ENCODE peak calls at places on chromosomes 5 and 9, in nine cellular contexts. T, B, R, J, C, F, G, P and U are unnamed samples.

GRCh38 chr5:31688515-31689092 is 49.7 kb downstream of the PDZD2 start:
- DNase-seq in T (no peak), B (no peak), R (no peak), J (no peak), C (no peak), F (no peak), G (no peak), P (no peak), U (no peak)

GRCh38 chr5:141359790-141360426 is at the start of gene PCDHGB2:
- DNase-seq in T (no peak), B (no peak), R (no peak), J (no peak), C (no peak), F (no peak), G (peak; percentile 65), P (peak; percentile 88), U (no peak)

GRCh38 chr5:16005210-16005609 is 174.4 kb downstream of the MARCHF11 start:
- DNase-seq in T (no peak), B (no peak), R (no peak), J (no peak), C (no peak), F (no peak), G (no peak), P (no peak), U (no peak)

GRCh38 chr9:94717656-94718225 is 8.8 kb upstream of the AOPEP start:
- DNase-seq in T (no peak), B (no peak), R (no peak), J (no peak), C (no peak), F (no peak), G (no peak), P (no peak), U (no peak)

GRCh38 chr9:16461231-16461840 is 409.1 kb downstream of the BNC2 start:
- DNase-seq in T (no peak), B (no peak), R (no peak), J (no peak), C (no peak), F (no peak), G (no peak), P (peak; percentile 84), U (no peak)

GRCh38 chr5:39224196-39224754 is 4.9 kb upstream of the FYB1 start:
- DNase-seq in T (peak; percentile 66), B (no peak), R (no peak), J (peak; percentile 75), C (peak; percentile 63), F (no peak), G (peak; percentile 12), P (peak; percentile 15), U (no peak)

GRCh38 chr9:89919171-89919681 is 314.4 kb downstream of the GADD45G start:
- DNase-seq in T (peak; percentile 67), B (peak; percentile 7), R (no peak), J (no peak), C (peak; percentile 42), F (no peak), G (no peak), P (peak; percentile 82), U (no peak)

GRCh38 chr5:132136906-132137305 is 63.3 kb downstream of the CSF2 start:
- DNase-seq in T (no peak), B (no peak), R (no peak), J (no peak), C (no peak), F (peak; percentile 30), G (peak; percentile 96), P (no peak), U (no peak)

GRCh38 chr5:176359658-176360057 is 1.9 kb downstream of the KIAA1191 start:
- DNase-seq in T (no peak), B (no peak), R (no peak), J (no peak), C (no peak), F (no peak), G (peak; percentile 62), P (no peak), U (no peak)

GRCh38 chr5:170418736-170419135 is 29.6 kb upstream of the KCNMB1 start:
- DNase-seq in T (no peak), B (no peak), R (no peak), J (no peak), C (no peak), F (no peak), G (no peak), P (no peak), U (no peak)

GRCh38 chr9:75903785-75904360 is 13.4 kb downstream of the PCSK5 start:
- DNase-seq in T (no peak), B (no peak), R (no peak), J (no peak), C (no peak), F (no peak), G (no peak), P (no peak), U (no peak)

GRCh38 chr5:124043456-124043855 is 531.5 kb downstream of the CSNK1G3 start:
- DNase-seq in T (no peak), B (no peak), R (no peak), J (no peak), C (no peak), F (no peak), G (no peak), P (peak; percentile 50), U (no peak)

GRCh38 chr5:108842260-108842659 is 94.6 kb downstream of the FER start:
- DNase-seq in T (no peak), B (no peak), R (no peak), J (no peak), C (no peak), F (no peak), G (no peak), P (no peak), U (no peak)

GRCh38 chr5:172179032-172179989 is 8.7 kb downstream of the STK10 start:
- DNase-seq in T (peak; percentile 34), B (peak; percentile 34), R (no peak), J (no peak), C (no peak), F (no peak), G (no peak), P (peak; percentile 38), U (no peak)

GRCh38 chr9:134433909-134434895 is 107.9 kb downstream of the RXRA start:
- DNase-seq in T (no peak), B (no peak), R (no peak), J (no peak), C (no peak), F (no peak), G (no peak), P (no peak), U (no peak)

DNA sequence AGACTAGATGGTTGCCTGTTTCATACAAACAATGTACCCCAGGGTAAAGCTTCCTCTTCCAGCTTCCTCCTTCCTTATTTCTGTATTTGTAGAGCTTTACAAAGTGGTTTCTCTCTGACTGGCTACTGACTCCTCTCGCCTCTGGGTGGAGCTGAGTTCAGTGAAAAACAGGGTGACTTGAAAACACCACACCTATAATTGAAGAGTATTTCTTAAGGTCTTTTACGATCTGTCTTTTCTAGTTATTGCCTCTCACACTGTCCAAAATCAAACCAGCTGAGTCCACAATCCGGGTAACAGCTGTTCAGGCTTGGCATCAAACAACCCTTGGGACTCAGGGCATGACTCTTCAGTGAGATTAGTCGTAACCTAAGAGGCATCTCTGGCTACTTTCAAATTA is 200.4 kb downstream of the ARRDC3 start:
- DNase-seq in T (peak; percentile 68), B (no peak), R (no peak), J (no peak), C (no peak), F (no peak), G (peak; percentile 23), P (peak; percentile 52), U (no peak)
- TF ChIP-seq CTCF in T (no peak), B (no peak), R (no peak), J (no peak), C (no peak), F (peak; percentile 4), G (peak; percentile 23), P (no peak), U (no peak)

DNA sequence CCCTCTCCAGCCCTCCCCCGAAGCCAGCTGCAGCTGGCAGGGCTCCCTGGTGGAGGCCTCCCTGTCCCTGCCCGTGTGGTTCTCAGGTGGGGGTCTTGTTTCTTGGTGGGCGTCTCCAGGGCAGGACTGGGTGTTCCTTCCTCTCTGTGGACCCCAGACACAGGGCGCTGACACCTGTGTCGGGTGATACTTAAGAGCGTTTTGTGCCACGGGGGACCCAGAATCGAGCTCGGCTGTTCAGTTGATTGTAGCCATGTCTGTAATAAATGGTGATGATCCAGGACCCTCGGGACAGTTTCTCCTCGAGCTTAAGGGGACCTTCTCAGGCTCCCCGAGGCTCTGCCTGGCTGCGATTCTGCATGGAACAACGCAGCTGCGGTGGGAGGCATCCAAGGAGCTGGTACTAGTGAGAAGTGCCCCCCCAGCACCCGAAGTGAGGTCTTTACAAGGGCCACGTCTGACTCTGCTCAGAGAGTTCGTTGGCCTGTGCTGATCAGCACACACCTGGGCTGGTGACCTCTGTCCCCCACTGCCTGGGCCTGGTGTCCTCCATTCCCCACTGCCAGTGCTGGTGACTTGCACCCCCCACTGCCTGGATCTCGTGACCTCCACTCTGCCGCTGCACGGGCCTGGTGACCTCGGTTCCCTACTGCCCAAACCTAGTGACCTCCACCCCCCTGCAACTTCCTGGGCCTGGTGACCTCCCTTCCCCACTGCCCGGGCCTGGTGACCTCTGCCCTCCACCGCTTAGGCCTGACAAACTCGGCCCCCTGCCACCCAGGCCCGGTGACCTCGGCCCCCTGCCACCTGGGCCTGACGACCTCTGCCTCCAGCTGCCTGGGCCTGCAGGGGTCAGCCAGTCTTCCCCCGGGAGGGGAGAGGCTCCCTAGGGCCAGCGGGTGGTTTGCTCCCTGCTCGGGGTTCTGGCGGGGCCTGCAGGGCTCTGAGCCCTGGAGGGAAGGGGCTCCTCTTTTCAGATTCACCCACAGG is 36.0 kb downstream of the NDUFS6 start:
- DNase-seq in T (no peak), B (no peak), R (no peak), J (peak; percentile 71), C (no peak), F (no peak), G (no peak), P (no peak), U (no peak)
- H3K27me3 ChIP-seq in T (no peaks in the 10 kb centered on the region), B (peaks cover 9% of the 10 kb centered on the region), R (peaks cover 87% of the 10 kb centered on the region), J (peaks cover 6% of the 10 kb centered on the region), C (no peaks in the 10 kb centered on the region), F (peaks cover 62% of the 10 kb centered on the region), G (peaks cover 13% of the 10 kb centered on the region), P (no peaks in the 10 kb centered on the region), U (no peaks in the 10 kb centered on the region)

GRCh38 chr9:77649109-77649812 is 1.1 kb upstream of the GNA14 start:
- DNase-seq in T (no peak), B (no peak), R (no peak), J (no peak), C (no peak), F (no peak), G (peak; percentile 50), P (peak; percentile 50), U (no peak)
- H3K27ac ChIP-seq in T (peak overlapping the region; percentile 60), B (no peak overlapping the region), R (peak overlapping the region; percentile 80), J (peak overlapping the region; percentile 33), C (no peak overlapping the region), F (no peak overlapping the region), G (no peak overlapping the region), P (no peak overlapping the region), U (no peak overlapping the region)

DNA sequence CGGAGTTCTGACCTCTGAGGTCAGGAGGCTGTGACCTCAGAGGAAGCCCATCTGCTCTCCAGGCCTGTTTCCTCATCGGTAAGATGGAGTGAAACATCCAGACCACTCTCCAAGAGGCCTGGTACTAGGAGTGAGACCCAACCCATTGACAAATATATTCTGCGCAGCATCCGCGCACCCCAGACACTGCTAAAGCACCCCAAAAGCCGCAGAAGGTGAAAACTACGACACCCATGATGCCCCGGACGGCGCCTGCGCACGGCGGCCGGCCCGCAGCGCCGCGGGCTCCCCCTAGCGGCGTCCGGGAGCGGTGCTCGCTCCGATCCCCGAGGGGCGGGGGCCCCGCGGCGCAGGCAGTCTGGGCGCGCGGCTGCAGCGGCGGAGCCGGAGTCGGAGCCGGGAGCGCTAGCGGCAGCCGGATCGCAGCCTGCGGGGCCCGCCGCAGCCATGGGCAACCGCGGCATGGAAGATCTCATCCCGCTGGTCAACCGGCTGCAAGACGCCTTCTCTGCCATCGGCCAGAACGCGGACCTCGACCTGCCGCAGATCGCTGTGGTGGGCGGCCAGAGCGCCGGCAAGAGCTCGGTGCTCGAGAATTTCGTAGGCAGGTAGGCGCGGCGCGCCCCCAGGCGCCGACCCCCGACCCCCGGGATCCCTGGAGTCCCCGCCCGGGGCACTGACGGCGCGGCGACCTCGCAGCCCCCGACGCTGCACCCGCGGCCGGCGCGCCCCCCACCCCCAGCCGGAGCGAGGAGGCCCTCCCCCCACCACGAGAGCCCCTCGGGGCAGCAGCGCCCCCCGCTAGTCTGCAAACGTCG is at the start of gene DNM1:
- DNase-seq in T (peak; percentile 49), B (peak; percentile 58), R (no peak), J (peak; percentile 94), C (peak; percentile 69), F (no peak), G (peak; percentile 55), P (peak; percentile 77), U (no peak)
- TF ChIP-seq CTCF in T (peak; percentile 61), B (peak; percentile 72), R (peak; percentile 63), J (peak; percentile 90), C (no peak), F (peak; percentile 58), G (peak; percentile 23), P (peak; percentile 49), U (peak; percentile 61)